ENCODE peak calls at places on chromosome 2, in nine cellular contexts. One of them, this sample, is unnamed.

GRCh38 chr2:85777441-85777861 is 23.7 kb downstream of the ATOH8 start:
- DNase-seq in spleen: peak
- DNase-seq in anterior cingulate cortex: no peak
- DNase-seq in aorta: no peak
- DNase-seq in right cardiac atrium: peak
- DNase-seq in activated CD8-positive, alpha-beta memory T cell treated with anti-CD3 and anti-CD28 coated beads for 1 hour: no peak
- DNase-seq in progenitor cell of endocrine pancreas: no peak
- DNase-seq in NCI-H524: no peak
- DNase-seq in stimulated activated CD8-positive, alpha-beta memory T cell treated with anti-CD3 and anti-CD28 coated beads, Interleukin-4, amount 100 ng/mL, for 24 hours: no peak
- DNase-seq in this sample: no peak

GRCh38 chr2:86045541-86045940 is 60.1 kb downstream of the POLR1A start:
- DNase-seq in spleen: no peak
- DNase-seq in anterior cingulate cortex: no peak
- DNase-seq in aorta: no peak
- DNase-seq in right cardiac atrium: no peak
- DNase-seq in activated CD8-positive, alpha-beta memory T cell treated with anti-CD3 and anti-CD28 coated beads for 1 hour: no peak
- DNase-seq in progenitor cell of endocrine pancreas: no peak
- DNase-seq in NCI-H524: no peak
- DNase-seq in stimulated activated CD8-positive, alpha-beta memory T cell treated with anti-CD3 and anti-CD28 coated beads, Interleukin-4, amount 100 ng/mL, for 24 hours: no peak
- DNase-seq in this sample: no peak

GRCh38 chr2:225164406-225165048 is 122.3 kb upstream of the DOCK10 start:
- DNase-seq in spleen: no peak
- DNase-seq in anterior cingulate cortex: no peak
- DNase-seq in aorta: no peak
- DNase-seq in right cardiac atrium: no peak
- DNase-seq in activated CD8-positive, alpha-beta memory T cell treated with anti-CD3 and anti-CD28 coated beads for 1 hour: no peak
- DNase-seq in progenitor cell of endocrine pancreas: no peak
- DNase-seq in NCI-H524: peak
- DNase-seq in stimulated activated CD8-positive, alpha-beta memory T cell treated with anti-CD3 and anti-CD28 coated beads, Interleukin-4, amount 100 ng/mL, for 24 hours: no peak
- DNase-seq in this sample: no peak

GRCh38 chr2:80621661-80622060 is 317.1 kb upstream of the LRRTM1 start:
- DNase-seq in spleen: no peak
- DNase-seq in anterior cingulate cortex: no peak
- DNase-seq in aorta: no peak
- DNase-seq in right cardiac atrium: no peak
- DNase-seq in activated CD8-positive, alpha-beta memory T cell treated with anti-CD3 and anti-CD28 coated beads for 1 hour: no peak
- DNase-seq in progenitor cell of endocrine pancreas: no peak
- DNase-seq in NCI-H524: no peak
- DNase-seq in stimulated activated CD8-positive, alpha-beta memory T cell treated with anti-CD3 and anti-CD28 coated beads, Interleukin-4, amount 100 ng/mL, for 24 hours: no peak
- DNase-seq in this sample: peak

GRCh38 chr2:67694464-67694863 is 297.3 kb downstream of the ETAA1 start:
- DNase-seq in spleen: no peak
- DNase-seq in anterior cingulate cortex: no peak
- DNase-seq in aorta: no peak
- DNase-seq in right cardiac atrium: no peak
- DNase-seq in activated CD8-positive, alpha-beta memory T cell treated with anti-CD3 and anti-CD28 coated beads for 1 hour: no peak
- DNase-seq in progenitor cell of endocrine pancreas: no peak
- DNase-seq in NCI-H524: peak
- DNase-seq in stimulated activated CD8-positive, alpha-beta memory T cell treated with anti-CD3 and anti-CD28 coated beads, Interleukin-4, amount 100 ng/mL, for 24 hours: no peak
- DNase-seq in this sample: peak

GRCh38 chr2:100831158-100831715 is 11.3 kb downstream of the NPAS2 start:
- DNase-seq in spleen: no peak
- DNase-seq in anterior cingulate cortex: no peak
- DNase-seq in aorta: no peak
- DNase-seq in right cardiac atrium: no peak
- DNase-seq in activated CD8-positive, alpha-beta memory T cell treated with anti-CD3 and anti-CD28 coated beads for 1 hour: no peak
- DNase-seq in progenitor cell of endocrine pancreas: no peak
- DNase-seq in NCI-H524: no peak
- DNase-seq in stimulated activated CD8-positive, alpha-beta memory T cell treated with anti-CD3 and anti-CD28 coated beads, Interleukin-4, amount 100 ng/mL, for 24 hours: no peak
- DNase-seq in this sample: no peak

GRCh38 chr2:99865818-99866676 is 276.3 kb downstream of the AFF3 start:
- DNase-seq in spleen: no peak
- DNase-seq in anterior cingulate cortex: no peak
- DNase-seq in aorta: no peak
- DNase-seq in right cardiac atrium: no peak
- DNase-seq in activated CD8-positive, alpha-beta memory T cell treated with anti-CD3 and anti-CD28 coated beads for 1 hour: no peak
- DNase-seq in progenitor cell of endocrine pancreas: no peak
- DNase-seq in NCI-H524: no peak
- DNase-seq in stimulated activated CD8-positive, alpha-beta memory T cell treated with anti-CD3 and anti-CD28 coated beads, Interleukin-4, amount 100 ng/mL, for 24 hours: no peak
- DNase-seq in this sample: no peak

GRCh38 chr2:220946552-220946951 is 625.6 kb downstream of the EPHA4 start:
- DNase-seq in spleen: no peak
- DNase-seq in anterior cingulate cortex: no peak
- DNase-seq in aorta: no peak
- DNase-seq in right cardiac atrium: no peak
- DNase-seq in activated CD8-positive, alpha-beta memory T cell treated with anti-CD3 and anti-CD28 coated beads for 1 hour: no peak
- DNase-seq in progenitor cell of endocrine pancreas: no peak
- DNase-seq in NCI-H524: no peak
- DNase-seq in stimulated activated CD8-positive, alpha-beta memory T cell treated with anti-CD3 and anti-CD28 coated beads, Interleukin-4, amount 100 ng/mL, for 24 hours: no peak
- DNase-seq in this sample: peak

GRCh38 chr2:161414385-161415040 is 1.6 kb upstream of the TBR1 start:
- DNase-seq in spleen: peak
- DNase-seq in anterior cingulate cortex: no peak
- DNase-seq in aorta: peak
- DNase-seq in right cardiac atrium: peak
- DNase-seq in activated CD8-positive, alpha-beta memory T cell treated with anti-CD3 and anti-CD28 coated beads for 1 hour: no peak
- DNase-seq in progenitor cell of endocrine pancreas: peak
- DNase-seq in NCI-H524: peak
- DNase-seq in stimulated activated CD8-positive, alpha-beta memory T cell treated with anti-CD3 and anti-CD28 coated beads, Interleukin-4, amount 100 ng/mL, for 24 hours: no peak
- DNase-seq in this sample: peak

GRCh38 chr2:31300309-31300708 is 66.4 kb downstream of the EHD3 start:
- DNase-seq in spleen: no peak
- DNase-seq in anterior cingulate cortex: no peak
- DNase-seq in aorta: no peak
- DNase-seq in right cardiac atrium: no peak
- DNase-seq in activated CD8-positive, alpha-beta memory T cell treated with anti-CD3 and anti-CD28 coated beads for 1 hour: no peak
- DNase-seq in progenitor cell of endocrine pancreas: no peak
- DNase-seq in NCI-H524: no peak
- DNase-seq in stimulated activated CD8-positive, alpha-beta memory T cell treated with anti-CD3 and anti-CD28 coated beads, Interleukin-4, amount 100 ng/mL, for 24 hours: no peak
- DNase-seq in this sample: no peak

GRCh38 chr2:232998666-232998985 is 14.4 kb downstream of the NGEF start:
- DNase-seq in spleen: no peak
- DNase-seq in anterior cingulate cortex: no peak
- DNase-seq in aorta: no peak
- DNase-seq in right cardiac atrium: no peak
- DNase-seq in activated CD8-positive, alpha-beta memory T cell treated with anti-CD3 and anti-CD28 coated beads for 1 hour: no peak
- DNase-seq in progenitor cell of endocrine pancreas: no peak
- DNase-seq in NCI-H524: no peak
- DNase-seq in stimulated activated CD8-positive, alpha-beta memory T cell treated with anti-CD3 and anti-CD28 coated beads, Interleukin-4, amount 100 ng/mL, for 24 hours: no peak
- DNase-seq in this sample: no peak

GRCh38 chr2:146817613-146818012 is 1027.2 kb upstream of the ACVR2A start:
- DNase-seq in spleen: no peak
- DNase-seq in anterior cingulate cortex: no peak
- DNase-seq in aorta: no peak
- DNase-seq in right cardiac atrium: no peak
- DNase-seq in activated CD8-positive, alpha-beta memory T cell treated with anti-CD3 and anti-CD28 coated beads for 1 hour: no peak
- DNase-seq in progenitor cell of endocrine pancreas: no peak
- DNase-seq in NCI-H524: peak
- DNase-seq in stimulated activated CD8-positive, alpha-beta memory T cell treated with anti-CD3 and anti-CD28 coated beads, Interleukin-4, amount 100 ng/mL, for 24 hours: no peak
- DNase-seq in this sample: no peak

This sample was measured in thyroid gland.